ENCODE peak calls at places on chromosomes 3 and 15, in five cellular contexts. W, H, V, E and I are unnamed samples.

GRCh38 chr15:85458764-85459163 is 78.4 kb downstream of the AKAP13 start:
- DNase-seq in E (no peak), H (no peak), W (no peak), V (no peak), I (no peak)

GRCh38 chr3:31105438-31106077 is 211.1 kb upstream of the GADL1 start:
- DNase-seq in E (no peak), W (no peak), H (no peak), V (no peak), I (no peak)

GRCh38 chr3:143826296-143826695 is 22.0 kb downstream of the SLC9A9 start:
- DNase-seq in H (no peak), E (no peak), V (no peak), W (no peak), I (no peak)

GRCh38 chr3:47594792-47595191 is 16.1 kb upstream of the CSPG5 start:
- DNase-seq in E (no peak), W (no peak), H (no peak), V (no peak), I (no peak)

GRCh38 chr3:46228259-46229222 is 13.7 kb upstream of the CCR3 start:
- DNase-seq in E (no peak), H (no peak), W (no peak), V (no peak), I (no peak)

GRCh38 chr15:90960316-90961091 is 5.8 kb downstream of the RCCD1 start:
- DNase-seq in W (no peak), V (no peak), E (no peak), H (no peak), I (no peak)

GRCh38 chr3:138066383-138066782 is 49.0 kb downstream of the DZIP1L start:
- DNase-seq in V (no peak), H (no peak), E (no peak), W (no peak), I (no peak)

GRCh38 chr15:52362497-52362896 is 66.9 kb upstream of the MYO5C start:
- DNase-seq in W (no peak), E (no peak), H (no peak), V (no peak), I (no peak)

GRCh38 chr3:141228385-141228784 is 3.2 kb upstream of the PXYLP1 start:
- DNase-seq in E (no peak), V (peak), W (peak), H (no peak), I (no peak)

GRCh38 chr3:67540198-67540894 is 114.1 kb downstream of the SUCLG2 start:
- DNase-seq in V (no peak), E (no peak), W (peak), H (no peak), I (no peak)

GRCh38 chr3:13022348-13023250 is 50.6 kb downstream of the IQSEC1 start:
- DNase-seq in V (peak), H (no peak), W (no peak), E (peak), I (no peak)

GRCh38 chr15:101684384-101684783 is 32.2 kb upstream of the TM2D3 start:
- DNase-seq in H (no peak), E (no peak), W (no peak), V (no peak), I (no peak)

GRCh38 chr15:39488498-39488897 is 92.4 kb upstream of the THBS1 start:
- DNase-seq in V (no peak), W (no peak), H (no peak), E (no peak), I (no peak)

GRCh38 chr3:123688241-123688747 is 103.4 kb upstream of the HACD2 start:
- DNase-seq in H (no peak), E (no peak), W (peak), V (no peak), I (peak)

GRCh38 chr15:90902996-90903732 is at the start of gene MAN2A2:
- DNase-seq in V (peak), H (no peak), W (peak), E (peak), I (peak)

GRCh38 chr3:114877378-114878118 is 269.5 kb downstream of the ZBTB20 start:
- DNase-seq in V (no peak), E (no peak), W (no peak), H (no peak), I (no peak)

GRCh38 chr3:34276342-34276741 is 477.9 kb downstream of the PDCD6IP start:
- DNase-seq in H (no peak), E (no peak), W (no peak), V (no peak), I (no peak)

GRCh38 chr15:96070636-96071035 is 259.9 kb upstream of the NR2F2 start:
- DNase-seq in W (no peak), E (no peak), H (no peak), V (no peak), I (no peak)

GRCh38 chr3:170997966-170998913 is 28.3 kb downstream of the SLC2A2 start:
- DNase-seq in W (peak), H (no peak), E (no peak), V (no peak), I (no peak)

GRCh38 chr15:98713585-98714001 is 65.3 kb downstream of the IGF1R start:
- DNase-seq in E (no peak), H (peak), W (no peak), V (no peak), I (no peak)

GRCh38 chr15:49423021-49423420 is at the start of gene FGF7:
- DNase-seq in V (no peak), W (peak), H (no peak), E (no peak), I (no peak)

DNA sequence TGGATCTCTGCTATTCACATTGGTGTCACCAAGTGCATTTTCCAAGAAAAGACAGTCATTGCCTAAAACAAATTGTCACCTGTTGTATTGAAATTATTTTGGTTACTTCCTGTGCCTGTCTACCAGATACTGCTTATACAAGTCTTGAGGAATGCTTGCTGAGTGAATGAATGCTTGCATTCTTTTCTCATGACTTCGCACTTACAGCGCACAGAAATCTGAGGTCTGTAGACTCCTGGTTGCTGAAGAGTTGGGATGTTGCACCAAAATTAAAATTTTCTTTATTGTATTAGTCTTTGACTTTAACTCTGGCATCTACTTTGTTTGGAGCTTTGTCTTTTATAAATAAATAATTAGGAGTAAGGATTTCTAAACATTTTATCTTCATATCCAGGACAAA is 28.4 kb downstream of the SH3GL3 start:
- DNase-seq in H (no peak), V (no peak), W (no peak), E (no peak), I (no peak)
- TF ChIP-seq YY1 in H (no peak), V (no peak), W (no peak), E (no peak), I (no peak)

GRCh38 chr3:81033185-81033584 is 728.3 kb downstream of the GBE1 start:
- DNase-seq in H (no peak), W (no peak), V (no peak), E (no peak), I (no peak)

DNA sequence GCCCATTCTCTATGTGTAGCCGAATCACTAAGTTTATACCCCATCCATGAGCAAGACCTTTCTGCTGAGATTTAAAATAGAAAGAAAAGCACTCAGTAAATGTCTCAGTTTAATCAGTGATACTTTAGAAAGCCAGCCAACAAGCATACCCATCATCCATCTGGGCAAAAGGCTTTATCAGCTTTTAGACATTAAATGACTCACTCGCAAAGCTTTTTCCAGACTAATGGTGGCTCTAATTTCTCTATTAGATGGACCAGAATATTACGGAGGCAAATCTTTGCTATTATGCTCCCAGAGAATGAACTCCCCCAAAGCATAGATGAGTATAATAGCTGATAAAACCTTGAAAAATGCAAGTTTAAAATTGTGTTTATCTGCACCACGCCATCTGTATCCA is 727.8 kb downstream of the GBE1 start:
- DNase-seq in W (no peak), E (peak), H (no peak), V (no peak), I (no peak)
- TF ChIP-seq JUND in W (no peak), E (no peak), H (no peak), V (no peak), I (no peak)

GRCh38 chr3:53464424-53464823 is 30.0 kb upstream of the CACNA1D start:
- DNase-seq in E (no peak), H (no peak), V (no peak), W (peak), I (peak)
- TF ChIP-seq YY1 in E (no peak), H (no peak), V (no peak), W (no peak), I (no peak)

DNA sequence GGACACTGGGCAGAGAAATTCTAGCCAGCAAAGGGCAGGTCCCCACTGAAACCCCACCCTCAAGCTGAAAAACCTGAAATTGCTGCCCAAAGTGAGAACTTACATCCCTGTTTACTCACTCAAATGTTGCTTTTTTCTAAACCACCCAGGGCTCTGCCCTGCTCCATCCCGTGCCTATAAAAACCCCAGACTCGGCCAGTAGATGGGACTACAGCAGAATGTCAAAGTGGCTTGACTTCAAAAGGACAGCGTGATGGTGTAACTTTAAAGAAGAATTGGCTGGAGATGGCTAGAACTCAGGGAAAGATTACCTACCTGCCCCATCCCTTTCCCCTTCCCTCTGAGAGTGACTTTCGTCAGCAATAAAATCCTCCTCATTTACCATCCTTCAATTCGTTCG is 246.9 kb downstream of the PYDC2 start:
- DNase-seq in W (peak), V (no peak), E (no peak), H (no peak), I (no peak)
- TF ChIP-seq JUND in W (no peak), V (no peak), E (no peak), H (no peak), I (no peak)

GRCh38 chr15:64874131-64874530 is 32.4 kb downstream of the PLEKHO2 start:
- DNase-seq in W (no peak), V (no peak), E (no peak), H (no peak), I (no peak)
- TF ChIP-seq YY1 in W (no peak), V (no peak), E (no peak), H (no peak), I (no peak)

GRCh38 chr3:69120879-69121464 is 1.4 kb downstream of the LMOD3 start:
- DNase-seq in W (peak), V (peak), E (peak), H (peak), I (peak)
- TF ChIP-seq JUND in W (no peak), V (no peak), E (no peak), H (no peak), I (no peak)

DNA sequence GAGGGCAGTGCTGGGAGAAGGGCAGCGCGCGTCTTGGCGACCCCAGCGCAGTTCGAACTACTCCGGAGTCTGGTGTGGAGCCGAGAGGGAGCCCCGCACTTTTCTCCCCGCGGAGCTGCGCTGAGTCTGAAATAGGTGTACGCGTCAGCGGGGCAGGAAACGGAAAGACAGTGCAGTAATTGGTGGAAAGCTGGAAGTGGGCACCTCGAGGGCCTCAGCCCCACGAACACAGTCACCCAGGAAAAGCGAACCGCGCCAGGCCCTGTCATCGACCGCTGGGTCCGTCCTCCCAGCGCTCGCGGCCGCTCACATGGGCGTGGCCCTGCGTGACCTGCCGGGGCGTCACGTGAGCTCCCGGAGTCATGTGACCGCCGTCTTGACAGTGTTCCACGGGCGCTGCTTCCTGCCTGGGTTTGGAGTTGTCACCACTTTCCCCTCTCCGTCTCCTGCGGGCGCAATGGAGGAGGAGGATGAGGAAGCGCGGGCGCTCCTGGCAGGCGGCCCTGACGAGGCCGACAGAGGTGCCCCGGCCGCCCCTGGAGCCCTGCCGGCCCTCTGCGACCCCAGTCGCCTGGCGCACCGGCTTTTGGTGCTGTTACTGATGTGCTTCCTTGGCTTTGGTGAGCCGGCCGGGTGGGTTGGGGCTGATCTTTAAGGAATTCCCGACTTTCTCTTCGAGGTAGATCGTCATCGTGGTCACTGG is at the start of gene MFSD1:
- DNase-seq in W (peak), H (peak), V (peak), E (peak), I (peak)
- TF ChIP-seq YY1 in W (no peak), H (peak), V (no peak), E (no peak), I (peak)

GRCh38 chr3:179949869-179950268 is 86.9 kb downstream of the PEX5L start:
- DNase-seq in E (no peak), V (no peak), W (no peak), H (no peak), I (no peak)
- TF ChIP-seq JUND in E (no peak), V (no peak), W (no peak), H (no peak), I (no peak)